ENCODE peak calls at places on chromosomes 1 and 21, in four cellular contexts. A, H, B and R are unnamed samples.

GRCh38 chr1:92838519-92838918 is 6.7 kb downstream of the RPL5 start:
- DNase-seq in A (no peak), H (no peak), B (no peak), R (no peak)

GRCh38 chr1:157994704-157995540 is 1.5 kb downstream of the KIRREL1 start:
- DNase-seq in A (no peak), H (no peak), B (peak), R (no peak)

GRCh38 chr1:3349161-3349967 is 105.1 kb upstream of the ARHGEF16 start:
- DNase-seq in A (no peak), H (no peak), B (no peak), R (no peak)

GRCh38 chr1:206757524-206758266 is 12.9 kb upstream of the IL19 start:
- DNase-seq in A (no peak), H (no peak), B (no peak), R (no peak)

GRCh38 chr1:196546272-196547245 is 61.7 kb downstream of the KCNT2 start:
- DNase-seq in A (no peak), H (no peak), B (no peak), R (no peak)

GRCh38 chr21:36820176-36821031 is 121.5 kb downstream of the SIM2 start:
- DNase-seq in A (peak), H (no peak), B (no peak), R (no peak)

GRCh38 chr1:2904191-2904590 is 102.7 kb upstream of the TTC34 start:
- DNase-seq in A (no peak), H (no peak), B (no peak), R (no peak)

GRCh38 chr1:86155061-86155806 is 1.3 kb downstream of the COL24A1 start:
- DNase-seq in A (no peak), H (peak), B (no peak), R (no peak)

GRCh38 chr1:108816049-108816882 is 40.6 kb downstream of the AKNAD1 start:
- DNase-seq in A (peak), H (no peak), B (peak), R (peak)

GRCh38 chr1:76084685-76085084 is 10.1 kb downstream of the ST6GALNAC3 start:
- DNase-seq in A (no peak), H (no peak), B (no peak), R (no peak)

GRCh38 chr1:64038965-64039926 is 164.2 kb upstream of the UBE2U start:
- DNase-seq in A (no peak), H (no peak), B (peak), R (peak)

GRCh38 chr1:234957330-234958065 is 171.1 kb downstream of the TOMM20 start:
- DNase-seq in A (peak), H (no peak), B (peak), R (peak)

GRCh38 chr1:242057745-242058115 is 58.8 kb upstream of the MAP1LC3C start:
- DNase-seq in A (no peak), H (no peak), B (no peak), R (no peak)

GRCh38 chr1:162993866-162994265 is 75.3 kb upstream of the RGS4 start:
- DNase-seq in A (no peak), H (no peak), B (no peak), R (no peak)

GRCh38 chr1:224635356-224635755 is 19.2 kb downstream of the CNIH3 start:
- DNase-seq in A (no peak), H (no peak), B (peak), R (no peak)

GRCh38 chr1:153393926-153394325 is 3.1 kb upstream of the S100A8 start:
- DNase-seq in A (no peak), H (no peak), B (no peak), R (no peak)

GRCh38 chr21:16534408-16535099 is 804.8 kb downstream of the USP25 start:
- DNase-seq in A (no peak), H (no peak), B (peak), R (peak)

GRCh38 chr1:223717695-223718363 is 5.5 kb downstream of the CAPN2 start:
- DNase-seq in A (no peak), H (no peak), B (peak), R (no peak)

GRCh38 chr1:173112129-173112528 is 61.4 kb upstream of the TNFSF18 start:
- DNase-seq in A (no peak), H (no peak), B (no peak), R (no peak)

GRCh38 chr1:235024045-235024439 is 104.6 kb downstream of the TOMM20 start:
- DNase-seq in A (no peak), H (no peak), B (no peak), R (no peak)

GRCh38 chr1:58922302-58923089 is 138.6 kb upstream of the JUN start:
- DNase-seq in A (no peak), H (peak), B (no peak), R (no peak)

GRCh38 chr1:28147264-28148094 is 29.0 kb downstream of the PTAFR start:
- DNase-seq in A (no peak), H (no peak), B (no peak), R (no peak)

GRCh38 chr1:18512883-18513282 is 32.2 kb downstream of the KLHDC7A start:
- DNase-seq in A (no peak), H (no peak), B (no peak), R (no peak)

DNA sequence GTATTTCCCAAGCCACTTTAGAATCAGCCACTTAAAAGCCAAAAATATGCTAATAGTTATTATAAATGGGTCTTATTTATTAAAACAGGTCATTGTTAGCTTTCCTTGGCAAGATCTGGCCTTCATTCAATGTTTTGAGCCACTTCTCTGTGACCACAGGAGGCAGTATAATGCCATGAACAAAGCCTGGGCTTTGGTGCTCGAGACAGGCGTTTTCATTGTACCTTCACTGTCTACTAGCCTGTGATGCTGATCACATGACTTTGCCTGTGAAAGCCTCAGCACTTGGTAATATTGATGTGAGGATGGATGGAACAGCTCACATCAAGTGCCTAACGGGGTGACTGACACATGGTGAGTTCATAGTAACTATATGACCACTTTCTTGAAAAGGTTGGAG is 217.0 kb downstream of the RWDD3 start:
- DNase-seq in A (no peak), H (no peak), B (no peak), R (no peak)
- TF ChIP-seq CTCF in A (peak), H (no peak), B (no peak), R (no peak)

DNA sequence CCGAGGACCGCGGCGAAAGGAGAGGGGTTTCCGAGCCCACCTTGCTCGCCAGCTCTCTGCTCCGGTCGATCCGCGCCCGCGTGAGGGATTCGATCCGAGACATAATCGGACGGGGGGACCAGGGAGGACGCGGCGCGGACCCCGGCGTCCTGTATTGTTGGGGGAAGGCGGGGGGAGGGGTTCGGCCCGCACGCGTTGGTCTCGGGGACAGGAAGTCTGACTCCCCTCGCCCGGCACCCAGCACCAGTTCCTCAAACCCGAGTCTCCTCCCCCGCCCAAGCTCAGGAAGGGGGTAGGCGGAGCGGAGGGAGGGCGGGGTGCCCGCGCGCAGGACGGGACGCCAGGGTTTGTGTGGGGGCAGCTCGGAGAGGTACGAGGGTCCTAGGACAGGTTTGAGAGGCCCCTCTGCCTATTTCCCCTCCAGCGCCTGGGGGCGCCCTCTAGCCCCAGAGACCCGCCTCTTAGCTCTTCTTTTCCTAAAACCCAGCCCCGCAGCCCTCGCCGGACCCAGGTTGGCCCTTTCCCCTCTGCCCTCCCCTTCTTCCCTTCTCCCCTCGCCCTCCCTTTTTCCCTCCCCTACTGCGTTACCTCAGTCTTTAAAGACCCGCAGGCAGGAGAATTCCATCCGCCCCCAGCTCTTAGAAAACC is at the start of gene ARHGEF2:
- DNase-seq in A (peak), H (peak), B (no peak), R (no peak)
- TF ChIP-seq CTCF in A (peak), H (peak), B (peak), R (peak)

GRCh38 chr1:77966291-77966690 is 12.6 kb downstream of the FUBP1 start:
- DNase-seq in A (no peak), H (no peak), B (no peak), R (no peak)
- TF ChIP-seq CTCF in A (no peak), H (no peak), B (no peak), R (no peak)

DNA sequence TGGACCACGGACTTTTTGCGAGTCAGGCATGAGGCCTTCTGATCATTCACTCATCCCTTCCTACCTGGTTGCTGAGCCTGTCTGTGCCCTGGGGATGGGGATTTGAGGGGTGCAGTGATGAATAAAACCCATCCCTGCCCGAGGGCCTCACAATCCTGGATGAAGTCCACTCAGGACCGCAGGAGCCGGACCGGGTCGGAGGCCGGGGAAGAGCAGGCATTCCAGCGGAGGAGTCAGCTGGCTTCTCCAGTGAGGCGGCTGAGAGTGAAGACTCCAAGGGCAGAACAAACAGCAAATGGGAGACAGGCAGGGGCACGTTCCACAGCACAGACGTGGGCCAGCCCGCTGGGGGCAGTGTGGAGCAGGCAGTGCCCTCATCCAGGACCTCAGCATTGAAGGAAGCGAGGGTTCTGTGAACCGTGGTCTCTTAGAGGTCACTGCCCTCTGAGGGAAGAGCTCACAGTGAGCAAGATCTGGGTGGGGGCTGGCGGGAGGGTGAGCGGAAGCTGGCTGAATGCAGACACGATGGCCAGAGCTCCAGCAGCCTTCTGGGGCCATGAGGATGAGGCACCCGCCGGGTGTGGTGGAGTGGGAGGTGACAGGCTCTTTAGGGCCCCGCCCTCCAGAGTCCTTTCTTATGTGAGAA is 10.9 kb upstream of the LRRC3 start:
- DNase-seq in A (no peak), H (peak), B (no peak), R (no peak)
- TF ChIP-seq CTCF in A (peak), H (peak), B (peak), R (peak)

DNA sequence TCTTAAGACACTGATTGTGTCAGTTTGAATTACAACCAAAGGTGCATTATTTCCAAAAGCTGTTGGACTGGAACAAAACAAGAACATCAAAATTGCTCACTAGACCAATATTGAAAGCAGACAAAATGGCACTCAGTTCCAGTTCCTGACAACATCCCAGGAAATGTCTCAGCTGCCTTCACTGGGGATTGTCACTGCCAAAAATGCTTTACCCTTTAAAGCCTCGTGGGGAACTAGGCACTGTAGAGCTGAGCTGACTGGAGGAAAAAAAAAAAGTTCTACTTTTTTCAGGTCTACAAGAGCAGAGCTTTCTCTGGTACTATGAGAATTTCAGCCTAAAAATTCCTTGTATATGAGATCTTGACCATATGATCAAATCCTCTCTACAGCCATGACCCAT is 21.9 kb downstream of the GPR52 start:
- DNase-seq in A (no peak), H (no peak), B (no peak), R (no peak)
- TF ChIP-seq CTCF in A (no peak), H (no peak), B (no peak), R (no peak)

DNA sequence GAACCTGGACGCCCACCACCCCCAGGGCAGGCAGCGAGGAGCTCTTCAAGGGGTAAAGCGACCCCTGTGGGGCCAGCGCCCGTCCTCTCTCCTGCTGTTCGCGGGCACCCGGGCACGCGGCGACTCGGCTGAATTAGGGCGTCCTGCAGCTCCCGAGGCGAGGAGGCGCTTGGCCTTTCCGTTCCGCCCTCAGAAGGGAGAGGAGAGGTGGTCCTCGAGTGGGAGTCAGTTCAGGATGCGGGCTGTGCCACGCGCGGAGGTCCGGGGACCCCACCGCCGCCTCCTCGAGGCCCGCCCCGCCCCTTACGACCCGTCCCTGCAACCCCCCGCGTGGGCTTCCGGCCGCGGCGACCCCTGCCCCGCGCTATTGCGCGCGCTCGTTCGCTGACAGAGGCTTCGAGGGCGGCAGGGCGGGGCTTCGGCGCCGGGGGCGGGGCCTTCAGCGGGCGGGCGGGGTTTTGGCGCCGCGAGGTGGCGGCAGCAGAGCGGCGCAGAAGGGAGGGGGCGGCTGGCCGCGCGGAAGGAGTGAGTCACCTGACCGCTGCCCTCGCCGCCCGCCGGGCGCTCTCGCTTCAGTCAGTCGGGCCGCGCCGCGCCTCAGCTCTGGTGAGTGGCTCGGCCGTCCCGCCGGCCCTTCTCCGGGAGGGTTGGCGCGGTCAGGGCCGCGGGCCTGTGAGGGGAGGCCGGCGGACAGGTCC is at the start of gene BACH1:
- DNase-seq in A (peak), H (peak), B (peak), R (no peak)
- TF ChIP-seq CTCF in A (peak), H (peak), B (peak), R (peak)

GRCh38 chr1:25161981-25162380 is 70.3 kb downstream of the SYF2 start:
- DNase-seq in A (no peak), H (no peak), B (no peak), R (no peak)

DNA sequence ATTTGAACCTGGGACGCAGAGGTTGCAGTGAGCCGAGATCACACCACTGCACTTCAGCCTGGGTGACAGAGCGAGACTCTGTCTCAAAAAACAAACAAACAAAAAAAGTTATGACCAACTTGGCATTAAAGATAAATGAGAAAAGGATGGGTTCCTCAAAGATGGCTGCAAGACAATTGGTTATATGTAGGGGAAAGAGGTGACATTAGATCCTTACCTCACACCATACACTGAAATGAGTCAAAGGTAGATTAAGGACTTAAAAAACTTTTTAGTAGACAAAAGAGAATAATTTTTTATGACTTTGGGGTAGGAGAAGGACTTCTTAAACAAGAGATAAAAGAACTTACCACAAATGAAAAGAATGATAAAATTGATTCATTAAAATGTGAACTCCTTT is 74.5 kb downstream of the SYF2 start:
- DNase-seq in A (no peak), H (no peak), B (no peak), R (no peak)
- TF ChIP-seq CTCF in A (no peak), H (no peak), B (no peak), R (no peak)

GRCh38 chr21:39837861-39838359 is 29.3 kb upstream of the PCP4 start:
- DNase-seq in A (no peak), H (no peak), B (no peak), R (no peak)
- TF ChIP-seq CTCF in A (no peak), H (no peak), B (no peak), R (no peak)